ENCODE peak calls at places on chromosomes 3 and 15, in seven cellular contexts. H, K, Q, O, I, B and G are unnamed samples.
A peak's percentile ranks its signal among the peaks of the same experiment; 100 is the strongest.

GRCh38 chr15:56817266-56817665 is 84.0 kb upstream of the ZNF280D start:
- DNase-seq in H (no peak), K (no peak), Q (no peak), O (no peak), I (no peak), B (no peak), G (peak; percentile 38)

GRCh38 chr15:60536951-60537350 is 58.0 kb upstream of the ICE2 start:
- DNase-seq in H (no peak), K (no peak), Q (no peak), O (no peak), I (no peak), B (no peak), G (no peak)

GRCh38 chr15:81948751-81949150 is 97.1 kb downstream of the MEX3B start:
- DNase-seq in H (no peak), K (no peak), Q (no peak), O (no peak), I (peak; percentile 12), B (no peak), G (no peak)

GRCh38 chr3:124824286-124824915 is 62.8 kb downstream of the ITGB5 start:
- DNase-seq in H (no peak), K (no peak), Q (no peak), O (no peak), I (no peak), B (no peak), G (no peak)

GRCh38 chr15:62391565-62392262 is 226.6 kb upstream of the C2CD4B start:
- DNase-seq in H (peak; percentile 40), K (no peak), Q (no peak), O (peak; percentile 33), I (peak; percentile 6), B (peak; percentile 67), G (peak; percentile 65)

GRCh38 chr3:68936855-68937254 is 4.5 kb upstream of the TAFA4 start:
- DNase-seq in H (no peak), K (no peak), Q (no peak), O (no peak), I (no peak), B (no peak), G (no peak)

GRCh38 chr3:52149021-52149420 is 5.2 kb downstream of the POC1A start:
- DNase-seq in H (no peak), K (no peak), Q (no peak), O (no peak), I (no peak), B (no peak), G (no peak)

GRCh38 chr15:48644827-48645557 is 517 bp downstream of the FBN1 start:
- DNase-seq in H (peak; percentile 21), K (no peak), Q (no peak), O (no peak), I (peak; percentile 9), B (peak; percentile 71), G (peak; percentile 70)

GRCh38 chr15:96064351-96064756 is 266.1 kb upstream of the NR2F2 start:
- DNase-seq in H (no peak), K (no peak), Q (no peak), O (no peak), I (no peak), B (no peak), G (peak; percentile 66)

GRCh38 chr3:55746808-55747413 is 259.8 kb upstream of the WNT5A start:
- DNase-seq in H (no peak), K (no peak), Q (no peak), O (no peak), I (no peak), B (no peak), G (peak; percentile 11)

GRCh38 chr15:31129769-31130303 is 28.3 kb upstream of the TRPM1 start:
- DNase-seq in H (no peak), K (no peak), Q (no peak), O (no peak), I (no peak), B (no peak), G (no peak)

GRCh38 chr3:52185837-52186236 is 12.1 kb upstream of the ALAS1 start:
- DNase-seq in H (no peak), K (no peak), Q (no peak), O (no peak), I (no peak), B (no peak), G (no peak)

GRCh38 chr3:111690242-111690641 is 95.1 kb upstream of the ZBED2 start:
- DNase-seq in H (peak; percentile 50), K (no peak), Q (no peak), O (no peak), I (no peak), B (no peak), G (peak; percentile 55)

GRCh38 chr15:22227411-22227810 is 147.1 kb downstream of the OR4M2 start:
- DNase-seq in H (no peak), K (no peak), Q (no peak), O (no peak), I (no peak), B (no peak), G (no peak)

GRCh38 chr3:117059054-117059989 is 349.7 kb downstream of the TUSC7 start:
- DNase-seq in H (no peak), K (no peak), Q (no peak), O (no peak), I (no peak), B (no peak), G (peak; percentile 0)

GRCh38 chr3:9638939-9639338 is 10.4 kb upstream of the MTMR14 start:
- DNase-seq in H (no peak), K (no peak), Q (no peak), O (no peak), I (no peak), B (no peak), G (no peak)

GRCh38 chr3:194095464-194095863 is 40.5 kb upstream of the HES1 start:
- DNase-seq in H (no peak), K (peak; percentile 27), Q (no peak), O (no peak), I (no peak), B (peak; percentile 87), G (no peak)

GRCh38 chr3:113751145-113751544 is 4.3 kb downstream of the ATP6V1A start:
- DNase-seq in H (no peak), K (no peak), Q (no peak), O (no peak), I (no peak), B (no peak), G (peak; percentile 60)

GRCh38 chr15:40313531-40314398 is 6.0 kb upstream of the PLCB2 start:
- DNase-seq in H (peak; percentile 29), K (peak; percentile 64), Q (no peak), O (no peak), I (no peak), B (peak; percentile 62), G (no peak)

GRCh38 chr3:172315401-172316091 is 132.7 kb downstream of the GHSR start:
- DNase-seq in H (peak; percentile 8), K (no peak), Q (no peak), O (no peak), I (no peak), B (no peak), G (peak; percentile 80)

GRCh38 chr3:149563114-149563513 is 88.6 kb downstream of the TM4SF4 start:
- DNase-seq in H (no peak), K (no peak), Q (no peak), O (no peak), I (no peak), B (no peak), G (no peak)

GRCh38 chr3:160686955-160687535 is 10.1 kb downstream of the ARL14 start:
- DNase-seq in H (no peak), K (no peak), Q (no peak), O (no peak), I (no peak), B (no peak), G (peak; percentile 41)

GRCh38 chr15:64197425-64197824 is 34.6 kb upstream of the PPIB start:
- DNase-seq in H (no peak), K (peak; percentile 5), Q (no peak), O (no peak), I (no peak), B (no peak), G (no peak)

GRCh38 chr3:147364771-147365170 is 41.6 kb downstream of the ZIC4 start:
- DNase-seq in H (no peak), K (no peak), Q (no peak), O (no peak), I (no peak), B (no peak), G (no peak)